ENCODE peak calls at places on chromosome 6, in five cellular contexts. One of them, this sample, is unnamed.

GRCh38 chr6:138499303-138499991 is at the start of gene NHSL1:
- DNase-seq in suprapubic skin: no peak
- DNase-seq in cardiac muscle cell: no peak
- DNase-seq in aorta: no peak
- DNase-seq in CD4-positive, alpha-beta T cell: no peak
- DNase-seq in this sample: no peak

GRCh38 chr6:153130515-153131036 is 506 bp downstream of the RGS17 start:
- DNase-seq in suprapubic skin: no peak
- DNase-seq in cardiac muscle cell: no peak
- DNase-seq in aorta: peak; percentile 73
- DNase-seq in CD4-positive, alpha-beta T cell: no peak
- DNase-seq in this sample: no peak

GRCh38 chr6:147132889-147133288 is 71.3 kb upstream of the STXBP5 start:
- DNase-seq in suprapubic skin: no peak
- DNase-seq in cardiac muscle cell: peak; percentile 72
- DNase-seq in aorta: no peak
- DNase-seq in CD4-positive, alpha-beta T cell: no peak
- DNase-seq in this sample: no peak

GRCh38 chr6:43980004-43980795 is 147.1 kb downstream of the MRPL14 start:
- DNase-seq in suprapubic skin: peak; percentile 21
- DNase-seq in cardiac muscle cell: no peak
- DNase-seq in aorta: peak; percentile 74
- DNase-seq in CD4-positive, alpha-beta T cell: no peak
- DNase-seq in this sample: peak; percentile 62

GRCh38 chr6:114084327-114084890 is 113.5 kb upstream of the HDAC2 start:
- DNase-seq in suprapubic skin: no peak
- DNase-seq in cardiac muscle cell: peak; percentile 43
- DNase-seq in aorta: no peak
- DNase-seq in CD4-positive, alpha-beta T cell: no peak
- DNase-seq in this sample: no peak

GRCh38 chr6:25369450-25370086 is 90.4 kb downstream of the CARMIL1 start:
- DNase-seq in suprapubic skin: no peak
- DNase-seq in cardiac muscle cell: peak; percentile 81
- DNase-seq in aorta: no peak
- DNase-seq in CD4-positive, alpha-beta T cell: no peak
- DNase-seq in this sample: no peak

GRCh38 chr6:31058128-31058894 is 48.0 kb downstream of the MUC22 start:
- DNase-seq in suprapubic skin: no peak
- DNase-seq in cardiac muscle cell: peak; percentile 86
- DNase-seq in aorta: no peak
- DNase-seq in CD4-positive, alpha-beta T cell: no peak
- DNase-seq in this sample: no peak

GRCh38 chr6:33384581-33385020 is 7.0 kb upstream of the KIFC1 start:
- DNase-seq in suprapubic skin: no peak
- DNase-seq in cardiac muscle cell: peak; percentile 78
- DNase-seq in aorta: no peak
- DNase-seq in CD4-positive, alpha-beta T cell: no peak
- DNase-seq in this sample: no peak

GRCh38 chr6:104109806-104110205 is 749.9 kb downstream of the HACE1 start:
- DNase-seq in suprapubic skin: no peak
- DNase-seq in cardiac muscle cell: no peak
- DNase-seq in aorta: no peak
- DNase-seq in CD4-positive, alpha-beta T cell: no peak
- DNase-seq in this sample: no peak

GRCh38 chr6:30766461-30767157 is 22.3 kb upstream of the IER3 start:
- DNase-seq in suprapubic skin: no peak
- DNase-seq in cardiac muscle cell: no peak
- DNase-seq in aorta: peak; percentile 23
- DNase-seq in CD4-positive, alpha-beta T cell: no peak
- DNase-seq in this sample: no peak

GRCh38 chr6:25038300-25038699 is 102.5 kb upstream of the RIPOR2 start:
- DNase-seq in suprapubic skin: no peak
- DNase-seq in cardiac muscle cell: no peak
- DNase-seq in aorta: no peak
- DNase-seq in CD4-positive, alpha-beta T cell: no peak
- DNase-seq in this sample: no peak

GRCh38 chr6:44377971-44378370 is 9.5 kb upstream of the CDC5L start:
- DNase-seq in suprapubic skin: no peak
- DNase-seq in cardiac muscle cell: no peak
- DNase-seq in aorta: no peak
- DNase-seq in CD4-positive, alpha-beta T cell: no peak
- DNase-seq in this sample: no peak

GRCh38 chr6:108684809-108685329 is 124.2 kb downstream of the FOXO3 start:
- DNase-seq in suprapubic skin: no peak
- DNase-seq in cardiac muscle cell: peak; percentile 30
- DNase-seq in aorta: no peak
- DNase-seq in CD4-positive, alpha-beta T cell: no peak
- DNase-seq in this sample: no peak

GRCh38 chr6:155154158-155154830 is 109.5 kb upstream of the CLDN20 start:
- DNase-seq in suprapubic skin: no peak
- DNase-seq in cardiac muscle cell: peak; percentile 74
- DNase-seq in aorta: no peak
- DNase-seq in CD4-positive, alpha-beta T cell: no peak
- DNase-seq in this sample: no peak

GRCh38 chr6:39018103-39018502 is 30.5 kb upstream of the GLP1R start:
- DNase-seq in suprapubic skin: no peak
- DNase-seq in cardiac muscle cell: no peak
- DNase-seq in aorta: no peak
- DNase-seq in CD4-positive, alpha-beta T cell: no peak
- DNase-seq in this sample: no peak

GRCh38 chr6:169225131-169225576 is 28.5 kb downstream of the THBS2 start:
- DNase-seq in suprapubic skin: peak; percentile 50
- DNase-seq in cardiac muscle cell: no peak
- DNase-seq in aorta: peak; percentile 70
- DNase-seq in CD4-positive, alpha-beta T cell: no peak
- DNase-seq in this sample: peak; percentile 70

GRCh38 chr6:36739947-36740817 is 42.6 kb downstream of the RAB44 start:
- DNase-seq in suprapubic skin: no peak
- DNase-seq in cardiac muscle cell: no peak
- DNase-seq in aorta: peak; percentile 73
- DNase-seq in CD4-positive, alpha-beta T cell: no peak
- DNase-seq in this sample: no peak

GRCh38 chr6:31775184-31775583 is 1.9 kb downstream of the VWA7 start:
- DNase-seq in suprapubic skin: no peak
- DNase-seq in cardiac muscle cell: no peak
- DNase-seq in aorta: no peak
- DNase-seq in CD4-positive, alpha-beta T cell: no peak
- DNase-seq in this sample: no peak

GRCh38 chr6:63440057-63440456 is 120.3 kb upstream of the LGSN start:
- DNase-seq in suprapubic skin: no peak
- DNase-seq in cardiac muscle cell: no peak
- DNase-seq in aorta: no peak
- DNase-seq in CD4-positive, alpha-beta T cell: no peak
- DNase-seq in this sample: no peak

GRCh38 chr6:85460951-85461805 is 11.3 kb downstream of the NT5E start:
- DNase-seq in suprapubic skin: no peak
- DNase-seq in cardiac muscle cell: peak; percentile 89
- DNase-seq in aorta: no peak
- DNase-seq in CD4-positive, alpha-beta T cell: no peak
- DNase-seq in this sample: no peak

GRCh38 chr6:63887011-63887751 is 251.6 kb downstream of the PHF3 start:
- DNase-seq in suprapubic skin: no peak
- DNase-seq in cardiac muscle cell: no peak
- DNase-seq in aorta: peak; percentile 56
- DNase-seq in CD4-positive, alpha-beta T cell: no peak
- DNase-seq in this sample: no peak

GRCh38 chr6:41877051-41877680 is 18.0 kb downstream of the USP49 start:
- DNase-seq in suprapubic skin: no peak
- DNase-seq in cardiac muscle cell: no peak
- DNase-seq in aorta: no peak
- DNase-seq in CD4-positive, alpha-beta T cell: no peak
- DNase-seq in this sample: no peak

GRCh38 chr6:154230910-154231595 is 125.5 kb downstream of the IPCEF1 start:
- DNase-seq in suprapubic skin: no peak
- DNase-seq in cardiac muscle cell: no peak
- DNase-seq in aorta: no peak
- DNase-seq in CD4-positive, alpha-beta T cell: no peak
- DNase-seq in this sample: no peak

GRCh38 chr6:81690073-81690472 is 62.4 kb downstream of the TENT5A start:
- DNase-seq in suprapubic skin: no peak
- DNase-seq in cardiac muscle cell: no peak
- DNase-seq in aorta: no peak
- DNase-seq in CD4-positive, alpha-beta T cell: no peak
- DNase-seq in this sample: no peak

GRCh38 chr6:147201885-147202515 is 2.2 kb upstream of the STXBP5 start:
- DNase-seq in suprapubic skin: no peak
- DNase-seq in cardiac muscle cell: peak; percentile 53
- DNase-seq in aorta: no peak
- DNase-seq in CD4-positive, alpha-beta T cell: no peak
- DNase-seq in this sample: no peak

GRCh38 chr6:165774903-165775608 is 112.0 kb upstream of the PDE10A start:
- DNase-seq in suprapubic skin: no peak
- DNase-seq in cardiac muscle cell: peak; percentile 58
- DNase-seq in aorta: no peak
- DNase-seq in CD4-positive, alpha-beta T cell: no peak
- DNase-seq in this sample: no peak

GRCh38 chr6:13988908-13989307 is 64.2 kb downstream of the RNF182 start:
- DNase-seq in suprapubic skin: no peak
- DNase-seq in cardiac muscle cell: no peak
- DNase-seq in aorta: no peak
- DNase-seq in CD4-positive, alpha-beta T cell: no peak
- DNase-seq in this sample: no peak

DNA sequence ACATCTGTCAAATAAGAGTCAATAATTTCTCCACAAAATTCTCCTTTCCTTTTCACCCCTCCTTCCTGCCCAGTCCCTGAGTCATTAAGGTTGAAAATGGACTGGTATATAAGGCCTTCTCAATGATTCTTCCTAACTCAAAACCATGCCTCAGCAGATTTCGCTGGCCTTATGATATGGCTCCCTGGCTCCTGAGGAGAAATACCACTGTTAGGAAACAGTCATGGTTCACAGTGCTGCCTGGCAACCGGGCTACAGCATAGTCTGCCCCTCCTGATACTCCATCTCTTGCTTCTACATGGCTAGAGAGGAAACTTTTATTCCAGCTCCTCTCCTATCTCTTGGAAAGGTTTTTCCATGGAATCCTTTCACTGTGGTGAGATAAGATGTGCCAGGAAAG is 4.7 kb downstream of the UBE2J1 start:
- DNase-seq in suprapubic skin: no peak
- DNase-seq in cardiac muscle cell: peak; percentile 58
- DNase-seq in aorta: peak; percentile 64
- DNase-seq in CD4-positive, alpha-beta T cell: no peak
- DNase-seq in this sample: no peak
- H3K27ac ChIP-seq in suprapubic skin: no peak overlapping the region
- H3K27ac ChIP-seq in cardiac muscle cell: peak overlapping the region; percentile 86
- H3K27ac ChIP-seq in aorta: no peak overlapping the region
- H3K27ac ChIP-seq in CD4-positive, alpha-beta T cell: no peak overlapping the region
- H3K27ac ChIP-seq in this sample: no peak overlapping the region

DNA sequence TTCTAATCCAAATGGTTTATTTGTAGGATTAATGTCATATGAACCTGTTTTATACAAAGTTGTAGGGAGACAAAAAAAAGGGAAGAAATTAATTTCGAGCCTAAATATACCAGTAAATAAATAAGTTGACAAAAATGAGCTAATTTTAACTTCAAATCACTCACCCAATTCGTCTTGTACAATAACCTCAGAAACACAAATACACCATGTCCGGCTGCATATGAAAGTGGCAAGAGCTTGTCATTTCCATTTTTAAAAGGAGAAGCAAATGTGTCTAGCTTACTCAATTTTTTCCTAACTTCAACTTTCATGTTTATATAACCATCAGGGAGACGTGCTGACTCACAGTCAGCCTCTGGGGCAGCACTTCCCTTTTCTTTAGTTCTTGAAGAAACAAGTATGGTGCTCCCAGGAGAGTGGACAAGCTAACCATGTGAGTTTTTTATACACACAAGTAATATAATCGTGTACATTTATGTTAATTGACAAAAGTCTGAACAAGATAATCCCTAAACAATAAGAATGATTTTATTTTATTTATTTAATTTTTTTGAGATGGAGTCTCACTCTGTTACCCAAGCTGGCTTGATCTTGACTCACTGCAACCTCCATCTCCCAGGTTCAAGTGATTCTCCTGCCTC is 55.5 kb upstream of the SGK1 start:
- DNase-seq in suprapubic skin: no peak
- DNase-seq in cardiac muscle cell: peak; percentile 81
- DNase-seq in aorta: no peak
- DNase-seq in CD4-positive, alpha-beta T cell: no peak
- DNase-seq in this sample: no peak
- H3K27ac ChIP-seq in suprapubic skin: peak overlapping the region; percentile 7
- H3K27ac ChIP-seq in cardiac muscle cell: no peak overlapping the region
- H3K27ac ChIP-seq in aorta: no peak overlapping the region
- H3K27ac ChIP-seq in CD4-positive, alpha-beta T cell: no peak overlapping the region
- H3K27ac ChIP-seq in this sample: peak overlapping the region; percentile 57

GRCh38 chr6:1765160-1765900 is 155.6 kb downstream of the FOXC1 start:
- DNase-seq in suprapubic skin: no peak
- DNase-seq in cardiac muscle cell: no peak
- DNase-seq in aorta: no peak
- DNase-seq in CD4-positive, alpha-beta T cell: no peak
- DNase-seq in this sample: no peak
- H3K27ac ChIP-seq in suprapubic skin: no peak overlapping the region
- H3K27ac ChIP-seq in cardiac muscle cell: no peak overlapping the region
- H3K27ac ChIP-seq in aorta: peak overlapping the region; percentile 42
- H3K27ac ChIP-seq in CD4-positive, alpha-beta T cell: no peak overlapping the region
- H3K27ac ChIP-seq in this sample: peak overlapping the region; percentile 76

GRCh38 chr6:29663300-29664039 is 6.6 kb downstream of the MOG start:
- DNase-seq in suprapubic skin: no peak
- DNase-seq in cardiac muscle cell: no peak
- DNase-seq in aorta: no peak
- DNase-seq in CD4-positive, alpha-beta T cell: no peak
- DNase-seq in this sample: no peak

GRCh38 chr6:29671026-29671425 is 9.9 kb downstream of the ZFP57 start:
- DNase-seq in suprapubic skin: no peak
- DNase-seq in cardiac muscle cell: no peak
- DNase-seq in aorta: no peak
- DNase-seq in CD4-positive, alpha-beta T cell: no peak
- DNase-seq in this sample: no peak

GRCh38 chr6:29665942-29666825 is 9.3 kb downstream of the MOG start:
- DNase-seq in suprapubic skin: no peak
- DNase-seq in cardiac muscle cell: no peak
- DNase-seq in aorta: no peak
- DNase-seq in CD4-positive, alpha-beta T cell: no peak
- DNase-seq in this sample: no peak

GRCh38 chr6:29666826-29667130 is 9.9 kb downstream of the MOG start:
- DNase-seq in suprapubic skin: no peak
- DNase-seq in cardiac muscle cell: no peak
- DNase-seq in aorta: no peak
- DNase-seq in CD4-positive, alpha-beta T cell: no peak
- DNase-seq in this sample: no peak

DNA sequence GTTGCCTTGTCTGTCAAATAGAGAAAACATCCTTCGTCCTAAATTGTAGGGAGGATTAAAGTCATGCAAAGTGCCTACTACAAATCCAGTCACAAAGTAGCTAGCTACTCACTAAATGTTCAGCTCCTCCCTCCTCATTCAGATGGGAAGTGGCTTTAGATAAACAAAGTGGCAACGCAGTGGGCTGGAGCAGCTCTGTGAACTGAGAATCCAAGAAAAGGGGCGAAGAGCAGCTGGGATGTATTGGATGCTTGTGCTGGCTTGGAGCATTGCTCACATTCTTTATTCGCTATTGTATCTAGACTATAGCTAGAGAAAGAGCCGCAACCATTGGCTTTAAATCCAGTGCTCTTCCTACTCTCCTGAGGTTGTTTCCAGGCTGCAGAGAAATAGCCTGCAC is 10.3 kb downstream of the MOG start:
- DNase-seq in suprapubic skin: no peak
- DNase-seq in cardiac muscle cell: peak; percentile 20
- DNase-seq in aorta: no peak
- DNase-seq in CD4-positive, alpha-beta T cell: no peak
- DNase-seq in this sample: no peak
- H3K27ac ChIP-seq in suprapubic skin: no peak overlapping the region
- H3K27ac ChIP-seq in cardiac muscle cell: peak overlapping the region; percentile 92
- H3K27ac ChIP-seq in aorta: no peak overlapping the region
- H3K27ac ChIP-seq in CD4-positive, alpha-beta T cell: no peak overlapping the region
- H3K27ac ChIP-seq in this sample: no peak overlapping the region

This sample was measured in coronary artery.